ENCODE peak calls at places on chromosomes 5 and 9, in four cellular contexts. R, C, V and J are unnamed samples.

GRCh38 chr9:113454914-113455761 is 8.4 kb upstream of the RGS3 start:
- DNase-seq in C (peak), V (no peak), R (no peak), J (no peak)

GRCh38 chr5:152634596-152634995 is 229.5 kb upstream of the NMUR2 start:
- DNase-seq in C (peak), V (no peak), R (no peak), J (peak)

GRCh38 chr5:54524082-54524481 is 6.5 kb downstream of the SNX18 start:
- DNase-seq in C (no peak), V (no peak), R (no peak), J (no peak)

GRCh38 chr5:169946743-169947142 is 33.6 kb downstream of the INSYN2B start:
- DNase-seq in C (no peak), R (no peak), V (no peak), J (no peak)

GRCh38 chr5:72018158-72018803 is 89.0 kb upstream of the MAP1B start:
- DNase-seq in V (peak), R (peak), C (no peak), J (no peak)

GRCh38 chr5:31291323-31291854 is 97.9 kb downstream of the CDH6 start:
- DNase-seq in V (no peak), R (no peak), C (no peak), J (no peak)

GRCh38 chr9:137277329-137278041 is at the start of gene TOR4A:
- DNase-seq in R (no peak), V (peak), C (no peak), J (no peak)

GRCh38 chr9:86674475-86674874 is 272.8 kb downstream of the GAS1 start:
- DNase-seq in V (no peak), C (no peak), R (no peak), J (no peak)

GRCh38 chr9:83572524-83572923 is 34.3 kb upstream of the FRMD3 start:
- DNase-seq in C (no peak), R (no peak), V (no peak), J (no peak)

GRCh38 chr5:76688836-76689235 is 27.1 kb upstream of the F2R start:
- DNase-seq in V (no peak), C (no peak), R (no peak), J (no peak)

GRCh38 chr5:91024160-91024559 is 359.0 kb downstream of the ARRDC3 start:
- DNase-seq in C (no peak), R (no peak), V (no peak), J (no peak)

GRCh38 chr5:31728039-31728438 is 89.1 kb downstream of the PDZD2 start:
- DNase-seq in R (no peak), C (no peak), V (no peak), J (no peak)

GRCh38 chr9:110875275-110875674 is 163.0 kb downstream of the LPAR1 start:
- DNase-seq in C (no peak), V (no peak), R (no peak), J (no peak)